ENCODE peak calls at places on chromosomes 16 and 17, in five cellular contexts. One of them, this sample, is unnamed.

GRCh38 chr17:37792787-37793186 is 47.9 kb upstream of the HNF1B start:
- DNase-seq in endothelial cell: no peak
- DNase-seq in MM.1S: no peak
- DNase-seq in activated CD8-positive, alpha-beta T cell treated with anti-CD3 and anti-CD28 coated beads for 36 hours: no peak
- DNase-seq in body of pancreas: no peak
- DNase-seq in this sample: no peak

GRCh38 chr17:32909787-32910369 is 18.1 kb upstream of the TMEM98 start:
- DNase-seq in activated CD8-positive, alpha-beta T cell treated with anti-CD3 and anti-CD28 coated beads for 36 hours: peak
- DNase-seq in body of pancreas: peak
- DNase-seq in MM.1S: peak
- DNase-seq in endothelial cell: peak
- DNase-seq in this sample: peak

GRCh38 chr16:301235-301634 is 18.3 kb downstream of the PDIA2 start:
- DNase-seq in activated CD8-positive, alpha-beta T cell treated with anti-CD3 and anti-CD28 coated beads for 36 hours: no peak
- DNase-seq in MM.1S: no peak
- DNase-seq in body of pancreas: no peak
- DNase-seq in endothelial cell: no peak
- DNase-seq in this sample: no peak

GRCh38 chr16:264440-264951 is 11.2 kb downstream of the RGS11 start:
- DNase-seq in activated CD8-positive, alpha-beta T cell treated with anti-CD3 and anti-CD28 coated beads for 36 hours: no peak
- DNase-seq in MM.1S: no peak
- DNase-seq in body of pancreas: no peak
- DNase-seq in endothelial cell: no peak
- DNase-seq in this sample: no peak

GRCh38 chr17:64418506-64419339 is 28.1 kb upstream of the PECAM1 start:
- DNase-seq in activated CD8-positive, alpha-beta T cell treated with anti-CD3 and anti-CD28 coated beads for 36 hours: no peak
- DNase-seq in MM.1S: peak
- DNase-seq in endothelial cell: no peak
- DNase-seq in body of pancreas: no peak
- DNase-seq in this sample: no peak

GRCh38 chr17:73478768-73479424 is 165.3 kb downstream of the SDK2 start:
- DNase-seq in activated CD8-positive, alpha-beta T cell treated with anti-CD3 and anti-CD28 coated beads for 36 hours: no peak
- DNase-seq in body of pancreas: no peak
- DNase-seq in endothelial cell: no peak
- DNase-seq in MM.1S: no peak
- DNase-seq in this sample: no peak

GRCh38 chr17:9021158-9021984 is at the start of gene NTN1:
- DNase-seq in body of pancreas: peak
- DNase-seq in MM.1S: peak
- DNase-seq in endothelial cell: peak
- DNase-seq in activated CD8-positive, alpha-beta T cell treated with anti-CD3 and anti-CD28 coated beads for 36 hours: peak
- DNase-seq in this sample: peak

GRCh38 chr16:1825864-1826690 is 548 bp downstream of the HAGH start:
- DNase-seq in body of pancreas: peak
- DNase-seq in endothelial cell: peak
- DNase-seq in MM.1S: peak
- DNase-seq in activated CD8-positive, alpha-beta T cell treated with anti-CD3 and anti-CD28 coated beads for 36 hours: peak
- DNase-seq in this sample: peak

GRCh38 chr17:48663134-48663924 is 37.2 kb upstream of the HOXB9 start:
- DNase-seq in endothelial cell: no peak
- DNase-seq in body of pancreas: no peak
- DNase-seq in activated CD8-positive, alpha-beta T cell treated with anti-CD3 and anti-CD28 coated beads for 36 hours: no peak
- DNase-seq in MM.1S: no peak
- DNase-seq in this sample: no peak

GRCh38 chr17:76909971-76910760 is 42.0 kb downstream of the MGAT5B start:
- DNase-seq in body of pancreas: peak
- DNase-seq in activated CD8-positive, alpha-beta T cell treated with anti-CD3 and anti-CD28 coated beads for 36 hours: peak
- DNase-seq in MM.1S: peak
- DNase-seq in endothelial cell: peak
- DNase-seq in this sample: no peak

GRCh38 chr16:11356573-11357331 is 11.5 kb downstream of the RMI2 start:
- DNase-seq in MM.1S: peak
- DNase-seq in endothelial cell: peak
- DNase-seq in activated CD8-positive, alpha-beta T cell treated with anti-CD3 and anti-CD28 coated beads for 36 hours: peak
- DNase-seq in body of pancreas: peak
- DNase-seq in this sample: peak
- TF ChIP-seq CTCF in MM.1S: peak
- TF ChIP-seq CTCF in endothelial cell: peak
- TF ChIP-seq CTCF in activated CD8-positive, alpha-beta T cell treated with anti-CD3 and anti-CD28 coated beads for 36 hours: peak
- TF ChIP-seq CTCF in body of pancreas: peak
- TF ChIP-seq CTCF in this sample: peak

GRCh38 chr17:17156107-17156506 is 50.0 kb downstream of the PLD6 start:
- DNase-seq in MM.1S: no peak
- DNase-seq in endothelial cell: no peak
- DNase-seq in body of pancreas: no peak
- DNase-seq in activated CD8-positive, alpha-beta T cell treated with anti-CD3 and anti-CD28 coated beads for 36 hours: no peak
- DNase-seq in this sample: no peak

GRCh38 chr17:17154981-17155380 is 51.2 kb downstream of the PLD6 start:
- DNase-seq in endothelial cell: no peak
- DNase-seq in activated CD8-positive, alpha-beta T cell treated with anti-CD3 and anti-CD28 coated beads for 36 hours: no peak
- DNase-seq in body of pancreas: no peak
- DNase-seq in MM.1S: no peak
- DNase-seq in this sample: no peak

GRCh38 chr17:17154556-17154955 is 51.6 kb downstream of the PLD6 start:
- DNase-seq in body of pancreas: no peak
- DNase-seq in MM.1S: no peak
- DNase-seq in endothelial cell: no peak
- DNase-seq in activated CD8-positive, alpha-beta T cell treated with anti-CD3 and anti-CD28 coated beads for 36 hours: no peak
- DNase-seq in this sample: no peak

GRCh38 chr17:17156511-17156910 is 49.6 kb downstream of the PLD6 start:
- DNase-seq in activated CD8-positive, alpha-beta T cell treated with anti-CD3 and anti-CD28 coated beads for 36 hours: no peak
- DNase-seq in body of pancreas: no peak
- DNase-seq in endothelial cell: no peak
- DNase-seq in MM.1S: no peak
- DNase-seq in this sample: no peak

DNA sequence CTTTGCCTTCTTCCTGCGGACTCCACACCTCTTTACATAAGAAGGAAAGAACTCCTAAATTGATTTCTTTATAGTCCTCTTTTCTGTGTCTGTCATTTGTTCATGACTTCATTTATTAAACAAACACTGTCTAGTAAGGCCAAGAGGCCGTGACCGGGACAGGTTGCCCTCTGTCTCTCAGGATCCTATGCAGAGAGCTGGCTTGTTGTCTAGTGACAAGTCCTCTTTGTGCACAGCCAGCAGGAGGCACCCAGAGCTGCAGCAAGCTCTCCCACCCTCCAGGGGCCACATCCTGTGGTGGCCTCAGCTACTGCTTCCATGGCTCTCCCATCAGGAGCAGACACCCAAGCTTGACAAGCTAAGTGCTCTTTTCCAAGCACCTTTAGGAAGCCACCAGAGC is 50.6 kb downstream of the PLD6 start:
- DNase-seq in endothelial cell: no peak
- DNase-seq in body of pancreas: no peak
- DNase-seq in activated CD8-positive, alpha-beta T cell treated with anti-CD3 and anti-CD28 coated beads for 36 hours: no peak
- DNase-seq in MM.1S: no peak
- DNase-seq in this sample: no peak
- TF ChIP-seq CTCF in endothelial cell: no peak
- TF ChIP-seq CTCF in body of pancreas: no peak
- TF ChIP-seq CTCF in activated CD8-positive, alpha-beta T cell treated with anti-CD3 and anti-CD28 coated beads for 36 hours: no peak
- TF ChIP-seq CTCF in MM.1S: no peak
- TF ChIP-seq CTCF in this sample: no peak

GRCh38 chr17:14302421-14303099 is 1.7 kb downstream of the HS3ST3B1 start:
- DNase-seq in MM.1S: peak
- DNase-seq in body of pancreas: peak
- DNase-seq in activated CD8-positive, alpha-beta T cell treated with anti-CD3 and anti-CD28 coated beads for 36 hours: peak
- DNase-seq in endothelial cell: peak
- DNase-seq in this sample: peak

GRCh38 chr17:14301279-14301760 is 439 bp downstream of the HS3ST3B1 start:
- DNase-seq in endothelial cell: peak
- DNase-seq in activated CD8-positive, alpha-beta T cell treated with anti-CD3 and anti-CD28 coated beads for 36 hours: peak
- DNase-seq in body of pancreas: no peak
- DNase-seq in MM.1S: no peak
- DNase-seq in this sample: peak

GRCh38 chr17:14301761-14302401 is 1.0 kb downstream of the HS3ST3B1 start:
- DNase-seq in endothelial cell: peak
- DNase-seq in MM.1S: no peak
- DNase-seq in body of pancreas: peak
- DNase-seq in activated CD8-positive, alpha-beta T cell treated with anti-CD3 and anti-CD28 coated beads for 36 hours: peak
- DNase-seq in this sample: peak

GRCh38 chr17:14299261-14300093 is 1.4 kb upstream of the HS3ST3B1 start:
- DNase-seq in endothelial cell: peak
- DNase-seq in MM.1S: no peak
- DNase-seq in body of pancreas: peak
- DNase-seq in activated CD8-positive, alpha-beta T cell treated with anti-CD3 and anti-CD28 coated beads for 36 hours: peak
- DNase-seq in this sample: peak

DNA sequence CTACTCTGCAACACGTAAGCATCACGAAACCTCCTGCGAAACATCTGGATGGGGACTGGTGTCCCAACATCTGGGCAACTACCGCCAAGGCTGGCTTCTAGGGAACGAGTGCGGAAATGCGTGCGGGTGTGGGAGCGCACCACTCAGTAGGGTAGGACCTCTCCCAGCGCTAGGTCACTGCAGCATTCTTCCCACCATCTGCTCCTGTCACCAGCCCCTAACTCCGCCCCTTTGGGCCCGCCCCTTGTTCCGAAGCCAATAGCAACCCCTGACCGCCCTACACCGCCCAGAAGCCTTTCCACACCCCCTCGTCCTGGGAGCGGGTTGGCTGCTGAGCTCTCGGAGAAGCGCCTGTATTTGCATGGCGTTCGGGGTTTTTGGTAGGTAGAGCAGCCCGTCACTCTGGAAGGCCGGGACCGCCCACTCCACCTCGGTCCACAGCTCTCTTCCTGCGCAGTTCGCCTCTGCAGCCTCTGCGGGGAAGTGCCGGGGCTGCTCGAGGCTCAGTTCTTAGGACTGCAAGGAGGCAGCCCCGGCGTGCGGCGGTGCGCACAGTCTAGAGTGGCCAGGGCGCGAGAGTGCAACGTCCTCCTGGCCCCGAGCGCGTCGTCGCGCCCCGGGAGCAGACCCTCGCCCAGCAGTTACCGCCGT is at the start of gene HS3ST3B1:
- DNase-seq in endothelial cell: peak
- DNase-seq in body of pancreas: peak
- DNase-seq in MM.1S: peak
- DNase-seq in activated CD8-positive, alpha-beta T cell treated with anti-CD3 and anti-CD28 coated beads for 36 hours: peak
- DNase-seq in this sample: peak
- TF ChIP-seq CTCF in endothelial cell: no peak
- TF ChIP-seq CTCF in body of pancreas: no peak
- TF ChIP-seq CTCF in MM.1S: no peak
- TF ChIP-seq CTCF in activated CD8-positive, alpha-beta T cell treated with anti-CD3 and anti-CD28 coated beads for 36 hours: no peak
- TF ChIP-seq CTCF in this sample: no peak

GRCh38 chr17:42118545-42118944 is 2.6 kb downstream of the KAT2A start:
- DNase-seq in body of pancreas: peak
- DNase-seq in MM.1S: peak
- DNase-seq in activated CD8-positive, alpha-beta T cell treated with anti-CD3 and anti-CD28 coated beads for 36 hours: peak
- DNase-seq in endothelial cell: peak
- DNase-seq in this sample: peak
- TF ChIP-seq CTCF in body of pancreas: peak
- TF ChIP-seq CTCF in MM.1S: peak
- TF ChIP-seq CTCF in activated CD8-positive, alpha-beta T cell treated with anti-CD3 and anti-CD28 coated beads for 36 hours: peak
- TF ChIP-seq CTCF in endothelial cell: peak
- TF ChIP-seq CTCF in this sample: peak

GRCh38 chr17:12977008-12977751 is 40.6 kb downstream of the ELAC2 start:
- DNase-seq in body of pancreas: no peak
- DNase-seq in endothelial cell: peak
- DNase-seq in MM.1S: no peak
- DNase-seq in activated CD8-positive, alpha-beta T cell treated with anti-CD3 and anti-CD28 coated beads for 36 hours: no peak
- DNase-seq in this sample: no peak
- TF ChIP-seq CTCF in body of pancreas: no peak
- TF ChIP-seq CTCF in endothelial cell: no peak
- TF ChIP-seq CTCF in MM.1S: no peak
- TF ChIP-seq CTCF in activated CD8-positive, alpha-beta T cell treated with anti-CD3 and anti-CD28 coated beads for 36 hours: no peak
- TF ChIP-seq CTCF in this sample: no peak

GRCh38 chr16:13896543-13897182 is 23.3 kb upstream of the ERCC4 start:
- DNase-seq in endothelial cell: no peak
- DNase-seq in MM.1S: no peak
- DNase-seq in activated CD8-positive, alpha-beta T cell treated with anti-CD3 and anti-CD28 coated beads for 36 hours: peak
- DNase-seq in body of pancreas: no peak
- DNase-seq in this sample: no peak
- TF ChIP-seq CTCF in endothelial cell: no peak
- TF ChIP-seq CTCF in MM.1S: peak
- TF ChIP-seq CTCF in activated CD8-positive, alpha-beta T cell treated with anti-CD3 and anti-CD28 coated beads for 36 hours: no peak
- TF ChIP-seq CTCF in body of pancreas: no peak
- TF ChIP-seq CTCF in this sample: no peak

DNA sequence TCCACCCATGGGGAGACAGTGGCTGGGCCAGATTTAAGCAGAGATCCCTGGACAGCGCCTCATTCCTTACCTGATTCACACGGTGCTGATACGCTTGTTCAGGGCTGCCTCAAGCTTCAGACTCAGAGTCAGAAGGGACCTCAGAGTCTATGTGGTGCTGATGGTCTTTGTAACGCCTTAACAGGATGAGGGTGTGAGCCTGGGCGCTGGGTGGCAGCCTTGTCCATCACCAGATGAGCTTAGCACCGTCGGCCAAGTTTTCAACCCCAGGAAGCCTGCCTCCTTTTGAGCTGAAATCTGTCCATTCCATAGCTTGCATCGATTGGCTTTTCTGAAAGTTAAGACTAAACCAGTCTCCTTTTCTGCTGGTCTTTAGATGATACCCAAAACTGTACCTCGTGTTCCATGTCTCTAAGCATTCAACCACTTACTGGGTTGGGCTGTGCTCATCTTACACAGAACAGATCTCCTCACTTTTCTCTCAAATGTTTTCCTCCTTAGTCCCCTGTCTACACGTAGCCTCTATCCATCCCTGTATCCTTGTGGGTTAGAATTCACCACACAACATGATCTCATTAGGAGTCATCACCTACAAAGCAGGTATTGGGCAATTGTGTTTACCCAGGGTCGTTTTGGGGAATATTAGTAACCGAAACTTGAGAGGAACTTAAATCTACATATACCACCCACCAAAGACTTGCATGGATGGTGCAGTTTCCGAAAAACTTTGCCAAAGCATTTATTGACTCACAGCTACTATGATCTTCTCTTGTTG is 573.4 kb downstream of the CDH13 start:
- DNase-seq in activated CD8-positive, alpha-beta T cell treated with anti-CD3 and anti-CD28 coated beads for 36 hours: no peak
- DNase-seq in endothelial cell: no peak
- DNase-seq in body of pancreas: peak
- DNase-seq in MM.1S: no peak
- DNase-seq in this sample: no peak
- TF ChIP-seq CTCF in activated CD8-positive, alpha-beta T cell treated with anti-CD3 and anti-CD28 coated beads for 36 hours: no peak
- TF ChIP-seq CTCF in endothelial cell: no peak
- TF ChIP-seq CTCF in body of pancreas: no peak
- TF ChIP-seq CTCF in MM.1S: no peak
- TF ChIP-seq CTCF in this sample: no peak

DNA sequence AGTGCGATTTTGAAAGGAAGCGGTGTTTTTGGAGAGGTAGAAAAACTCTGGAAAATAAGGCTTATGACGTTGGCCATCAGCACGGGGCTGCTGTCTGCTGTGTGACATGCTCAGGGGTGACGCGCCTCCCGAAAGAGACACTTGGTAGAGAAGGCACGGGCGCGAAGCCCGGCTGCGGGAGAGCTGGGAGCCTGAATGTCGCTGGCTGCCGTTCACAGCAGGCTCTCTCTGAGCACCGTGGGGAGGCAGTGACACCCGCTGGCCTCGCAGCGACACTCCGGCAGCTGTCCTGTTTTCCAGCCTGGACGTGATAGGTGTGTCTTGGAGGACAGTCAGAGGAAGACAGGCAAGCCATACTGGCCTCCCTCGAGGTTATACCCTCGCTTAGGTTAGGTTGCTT is 759.1 kb upstream of the RBFOX1 start:
- DNase-seq in activated CD8-positive, alpha-beta T cell treated with anti-CD3 and anti-CD28 coated beads for 36 hours: no peak
- DNase-seq in endothelial cell: peak
- DNase-seq in MM.1S: peak
- DNase-seq in body of pancreas: peak
- DNase-seq in this sample: peak
- TF ChIP-seq CTCF in activated CD8-positive, alpha-beta T cell treated with anti-CD3 and anti-CD28 coated beads for 36 hours: no peak
- TF ChIP-seq CTCF in endothelial cell: no peak
- TF ChIP-seq CTCF in MM.1S: no peak
- TF ChIP-seq CTCF in body of pancreas: no peak
- TF ChIP-seq CTCF in this sample: no peak

GRCh38 chr17:31696184-31696602 is 162.9 kb downstream of the COPRS start:
- DNase-seq in activated CD8-positive, alpha-beta T cell treated with anti-CD3 and anti-CD28 coated beads for 36 hours: no peak
- DNase-seq in endothelial cell: no peak
- DNase-seq in body of pancreas: peak
- DNase-seq in MM.1S: no peak
- DNase-seq in this sample: peak
- TF ChIP-seq CTCF in activated CD8-positive, alpha-beta T cell treated with anti-CD3 and anti-CD28 coated beads for 36 hours: no peak
- TF ChIP-seq CTCF in endothelial cell: no peak
- TF ChIP-seq CTCF in body of pancreas: no peak
- TF ChIP-seq CTCF in MM.1S: no peak
- TF ChIP-seq CTCF in this sample: peak